ENCODE peak calls at places on chromosomes 5 and 9, in four cellular contexts. One of them, this sample, is unnamed.

GRCh38 chr5:96070625-96071246 is 109.1 kb upstream of the ELL2 start:
- DNase-seq in K562: no peak
- DNase-seq in HepG2: no peak
- DNase-seq in GM12878: no peak
- DNase-seq in this sample: no peak

GRCh38 chr9:93286252-93287188 is 102.6 kb downstream of the WNK2 start:
- DNase-seq in HepG2: no peak
- DNase-seq in K562: no peak
- DNase-seq in GM12878: no peak
- DNase-seq in this sample: no peak

GRCh38 chr9:71643330-71643729 is 125.0 kb downstream of the CEMIP2 start:
- DNase-seq in K562: no peak
- DNase-seq in HepG2: no peak
- DNase-seq in GM12878: no peak
- DNase-seq in this sample: no peak

GRCh38 chr9:98192503-98193335 is at the start of gene CORO2A:
- DNase-seq in GM12878: no peak
- DNase-seq in HepG2: peak; percentile 67
- DNase-seq in K562: peak; percentile 97
- DNase-seq in this sample: peak; percentile 63

GRCh38 chr9:129561594-129562281 is 59.2 kb downstream of the C9orf50 start:
- DNase-seq in HepG2: no peak
- DNase-seq in GM12878: no peak
- DNase-seq in K562: no peak
- DNase-seq in this sample: peak; percentile 49

GRCh38 chr9:116207371-116208111 is 54.0 kb downstream of the PAPPA start:
- DNase-seq in GM12878: no peak
- DNase-seq in K562: no peak
- DNase-seq in HepG2: no peak
- DNase-seq in this sample: no peak

GRCh38 chr9:95446259-95446658 is 70.5 kb downstream of the PTCH1 start:
- DNase-seq in HepG2: no peak
- DNase-seq in GM12878: no peak
- DNase-seq in K562: no peak
- DNase-seq in this sample: no peak

GRCh38 chr5:77846422-77847128 is 70.4 kb upstream of the TBCA start:
- DNase-seq in GM12878: no peak
- DNase-seq in K562: no peak
- DNase-seq in HepG2: no peak
- DNase-seq in this sample: no peak

GRCh38 chr9:113589890-113590289 is 126.4 kb downstream of the RGS3 start:
- DNase-seq in K562: no peak
- DNase-seq in GM12878: no peak
- DNase-seq in HepG2: peak; percentile 35
- DNase-seq in this sample: peak; percentile 66

GRCh38 chr5:68924490-68925145 is 169.2 kb upstream of the SLC30A5 start:
- DNase-seq in HepG2: peak; percentile 86
- DNase-seq in K562: no peak
- DNase-seq in GM12878: no peak
- DNase-seq in this sample: peak; percentile 41

GRCh38 chr9:109558718-109559151 is 60.6 kb upstream of the PTPN3 start:
- DNase-seq in HepG2: no peak
- DNase-seq in GM12878: no peak
- DNase-seq in K562: no peak
- DNase-seq in this sample: no peak

GRCh38 chr9:129885018-129885669 is 49.9 kb downstream of the USP20 start:
- DNase-seq in K562: peak; percentile 68
- DNase-seq in GM12878: peak; percentile 20
- DNase-seq in HepG2: peak; percentile 33
- DNase-seq in this sample: no peak

GRCh38 chr5:133251296-133252132 is 199.7 kb downstream of the HSPA4 start:
- DNase-seq in K562: no peak
- DNase-seq in GM12878: no peak
- DNase-seq in HepG2: peak; percentile 37
- DNase-seq in this sample: no peak

GRCh38 chr5:115895821-115896220 is 54.1 kb downstream of the AP3S1 start:
- DNase-seq in GM12878: no peak
- DNase-seq in K562: no peak
- DNase-seq in HepG2: no peak
- DNase-seq in this sample: peak; percentile 55

GRCh38 chr5:139105621-139106071 is 92.5 kb downstream of the SIL1 start:
- DNase-seq in HepG2: no peak
- DNase-seq in GM12878: no peak
- DNase-seq in K562: no peak
- DNase-seq in this sample: no peak

GRCh38 chr9:14098102-14098501 is 215.8 kb downstream of the NFIB start:
- DNase-seq in K562: no peak
- DNase-seq in GM12878: no peak
- DNase-seq in HepG2: no peak
- DNase-seq in this sample: peak; percentile 70

GRCh38 chr9:132763574-132763973 is 93.3 kb downstream of the GTF3C4 start:
- DNase-seq in GM12878: no peak
- DNase-seq in K562: no peak
- DNase-seq in HepG2: no peak
- DNase-seq in this sample: no peak

GRCh38 chr5:43020294-43020711 is 19.8 kb downstream of the ANXA2R start:
- DNase-seq in HepG2: peak; percentile 23
- DNase-seq in K562: no peak
- DNase-seq in GM12878: no peak
- DNase-seq in this sample: peak; percentile 59

GRCh38 chr9:79357620-79358019 is 214.1 kb upstream of the TLE4 start:
- DNase-seq in K562: no peak
- DNase-seq in HepG2: no peak
- DNase-seq in GM12878: no peak
- DNase-seq in this sample: no peak

GRCh38 chr9:114258866-114259799 is 63.8 kb upstream of the ORM1 start:
- DNase-seq in K562: no peak
- DNase-seq in GM12878: no peak
- DNase-seq in HepG2: no peak
- DNase-seq in this sample: no peak

GRCh38 chr5:67094476-67095300 is 101.9 kb downstream of the CD180 start:
- DNase-seq in HepG2: peak; percentile 35
- DNase-seq in GM12878: no peak
- DNase-seq in K562: no peak
- DNase-seq in this sample: peak; percentile 56

GRCh38 chr9:115121140-115121710 is 3.3 kb upstream of the TNC start:
- DNase-seq in HepG2: no peak
- DNase-seq in GM12878: no peak
- DNase-seq in K562: no peak
- DNase-seq in this sample: no peak

GRCh38 chr9:84271004-84271886 is 69.3 kb downstream of the SLC28A3 start:
- DNase-seq in HepG2: no peak
- DNase-seq in K562: no peak
- DNase-seq in GM12878: no peak
- DNase-seq in this sample: peak; percentile 69

GRCh38 chr5:68739752-68740151 is 354.1 kb upstream of the SLC30A5 start:
- DNase-seq in GM12878: peak; percentile 28
- DNase-seq in K562: no peak
- DNase-seq in HepG2: no peak
- DNase-seq in this sample: no peak

GRCh38 chr5:68562308-68562707 is 346.8 kb downstream of the PIK3R1 start:
- DNase-seq in K562: no peak
- DNase-seq in GM12878: no peak
- DNase-seq in HepG2: no peak
- DNase-seq in this sample: peak; percentile 44

GRCh38 chr9:14071484-14071883 is 242.5 kb downstream of the NFIB start:
- DNase-seq in HepG2: no peak
- DNase-seq in K562: peak; percentile 5
- DNase-seq in GM12878: no peak
- DNase-seq in this sample: no peak

GRCh38 chr9:124870723-124871122 is 8.8 kb downstream of the ARPC5L start:
- DNase-seq in HepG2: no peak
- DNase-seq in K562: no peak
- DNase-seq in GM12878: no peak
- DNase-seq in this sample: no peak

GRCh38 chr5:33743089-33743488 is 148.7 kb downstream of the ADAMTS12 start:
- DNase-seq in K562: no peak
- DNase-seq in GM12878: no peak
- DNase-seq in HepG2: no peak
- DNase-seq in this sample: no peak

GRCh38 chr5:140711794-140712193 is 11.5 kb downstream of the ZMAT2 start:
- DNase-seq in HepG2: no peak
- DNase-seq in GM12878: no peak
- DNase-seq in K562: no peak
- DNase-seq in this sample: no peak

GRCh38 chr9:71806916-71807315 is 38.6 kb upstream of the CEMIP2 start:
- DNase-seq in K562: peak; percentile 20
- DNase-seq in HepG2: peak; percentile 67
- DNase-seq in GM12878: no peak
- DNase-seq in this sample: peak; percentile 67

GRCh38 chr5:94481059-94481458 is 137.3 kb downstream of the KIAA0825 start:
- DNase-seq in GM12878: no peak
- DNase-seq in K562: no peak
- DNase-seq in HepG2: no peak
- DNase-seq in this sample: no peak

GRCh38 chr9:99140685-99141314 is 35.9 kb downstream of the TGFBR1 start:
- DNase-seq in K562: peak; percentile 67
- DNase-seq in HepG2: peak; percentile 35
- DNase-seq in GM12878: no peak
- DNase-seq in this sample: peak; percentile 67

GRCh38 chr5:124001216-124001615 is 489.2 kb downstream of the CSNK1G3 start:
- DNase-seq in HepG2: no peak
- DNase-seq in GM12878: no peak
- DNase-seq in K562: no peak
- DNase-seq in this sample: no peak

GRCh38 chr5:141841781-141842180 is 36.4 kb downstream of the PCDH1 start:
- DNase-seq in HepG2: no peak
- DNase-seq in K562: no peak
- DNase-seq in GM12878: no peak
- DNase-seq in this sample: no peak

GRCh38 chr9:36337865-36338264 is 62.2 kb downstream of the RNF38 start:
- DNase-seq in HepG2: no peak
- DNase-seq in K562: no peak
- DNase-seq in GM12878: no peak
- DNase-seq in this sample: no peak

GRCh38 chr9:98823666-98824334 is 16.3 kb downstream of the GALNT12 start:
- DNase-seq in HepG2: no peak
- DNase-seq in K562: no peak
- DNase-seq in GM12878: no peak
- DNase-seq in this sample: no peak

GRCh38 chr5:10684303-10685086 is 76.5 kb downstream of the DAP start:
- DNase-seq in K562: peak; percentile 40
- DNase-seq in GM12878: no peak
- DNase-seq in HepG2: no peak
- DNase-seq in this sample: no peak

GRCh38 chr5:121090822-121091221 is 626.7 kb downstream of the PRR16 start:
- DNase-seq in HepG2: no peak
- DNase-seq in K562: no peak
- DNase-seq in GM12878: no peak
- DNase-seq in this sample: peak; percentile 1
- TF ChIP-seq BHLHE40 in HepG2: no peak
- TF ChIP-seq BHLHE40 in K562: no peak
- TF ChIP-seq BHLHE40 in GM12878: no peak
- TF ChIP-seq BHLHE40 in this sample: no peak

GRCh38 chr5:80251636-80252035 is 4.2 kb downstream of the SERINC5 start:
- DNase-seq in HepG2: no peak
- DNase-seq in GM12878: no peak
- DNase-seq in K562: no peak
- DNase-seq in this sample: peak; percentile 40
- H4K20me1 ChIP-seq in HepG2: peaks cover 4% of the 10 kb centered on the region
- H4K20me1 ChIP-seq in GM12878: no peaks in the 10 kb centered on the region
- H4K20me1 ChIP-seq in K562: peaks cover 6% of the 10 kb centered on the region
- H4K20me1 ChIP-seq in this sample: peaks cover 3% of the 10 kb centered on the region

GRCh38 chr9:111803924-111804323 is 9.2 kb upstream of the SHOC1 start:
- DNase-seq in HepG2: no peak
- DNase-seq in GM12878: no peak
- DNase-seq in K562: no peak
- DNase-seq in this sample: no peak

GRCh38 chr9:111807197-111807596 is 12.5 kb upstream of the SHOC1 start:
- DNase-seq in K562: no peak
- DNase-seq in GM12878: no peak
- DNase-seq in HepG2: no peak
- DNase-seq in this sample: no peak

GRCh38 chr9:111805841-111806241 is 11.1 kb upstream of the SHOC1 start:
- DNase-seq in K562: no peak
- DNase-seq in HepG2: no peak
- DNase-seq in GM12878: no peak
- DNase-seq in this sample: peak; percentile 75

GRCh38 chr9:111805262-111805661 is 10.5 kb upstream of the SHOC1 start:
- DNase-seq in GM12878: no peak
- DNase-seq in K562: no peak
- DNase-seq in HepG2: no peak
- DNase-seq in this sample: no peak

GRCh38 chr9:111804636-111805035 is 9.9 kb upstream of the SHOC1 start:
- DNase-seq in GM12878: no peak
- DNase-seq in HepG2: no peak
- DNase-seq in K562: no peak
- DNase-seq in this sample: no peak
- TF ChIP-seq BHLHE40 in GM12878: no peak
- TF ChIP-seq BHLHE40 in HepG2: no peak
- TF ChIP-seq BHLHE40 in K562: no peak
- TF ChIP-seq BHLHE40 in this sample: no peak

DNA sequence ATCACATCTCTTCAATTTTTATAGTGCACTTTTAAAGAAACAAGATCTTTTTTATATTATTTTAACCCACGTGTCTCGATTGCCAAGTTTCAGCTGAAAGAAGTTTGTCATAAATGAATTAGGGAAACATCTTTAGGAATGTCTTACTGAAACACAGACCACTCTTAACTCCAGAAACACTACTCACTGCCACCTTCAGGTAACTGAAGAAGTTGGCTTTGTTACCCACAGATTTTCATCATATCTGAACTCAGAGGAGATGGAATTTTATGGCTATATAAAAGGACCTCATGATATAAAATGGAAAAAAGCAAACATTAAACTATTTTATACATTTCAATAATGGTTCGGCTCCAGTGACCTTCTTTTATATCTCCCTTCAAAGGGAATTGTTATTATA is 158.0 kb downstream of the SEMA5A start:
- DNase-seq in HepG2: no peak
- DNase-seq in GM12878: no peak
- DNase-seq in K562: no peak
- DNase-seq in this sample: peak; percentile 13
- H4K20me1 ChIP-seq in HepG2: no peaks in the 10 kb centered on the region
- H4K20me1 ChIP-seq in GM12878: no peaks in the 10 kb centered on the region
- H4K20me1 ChIP-seq in K562: no peaks in the 10 kb centered on the region
- H4K20me1 ChIP-seq in this sample: peaks cover 8% of the 10 kb centered on the region

GRCh38 chr5:143207058-143207457 is 196.4 kb downstream of the NR3C1 start:
- DNase-seq in GM12878: no peak
- DNase-seq in HepG2: no peak
- DNase-seq in K562: no peak
- DNase-seq in this sample: no peak

GRCh38 chr5:143208365-143208641 is 195.2 kb downstream of the NR3C1 start:
- DNase-seq in GM12878: no peak
- DNase-seq in HepG2: no peak
- DNase-seq in K562: no peak
- DNase-seq in this sample: no peak

GRCh38 chr5:143207563-143208364 is 195.7 kb downstream of the NR3C1 start:
- DNase-seq in K562: peak; percentile 48
- DNase-seq in HepG2: no peak
- DNase-seq in GM12878: peak; percentile 78
- DNase-seq in this sample: peak; percentile 15

GRCh38 chr5:143209881-143210395 is 193.5 kb downstream of the NR3C1 start:
- DNase-seq in GM12878: no peak
- DNase-seq in K562: no peak
- DNase-seq in HepG2: no peak
- DNase-seq in this sample: no peak

GRCh38 chr5:143208781-143209510 is 194.5 kb downstream of the NR3C1 start:
- DNase-seq in K562: peak; percentile 56
- DNase-seq in GM12878: no peak
- DNase-seq in HepG2: no peak
- DNase-seq in this sample: peak; percentile 47
- TF ChIP-seq BHLHE40 in K562: no peak
- TF ChIP-seq BHLHE40 in GM12878: no peak
- TF ChIP-seq BHLHE40 in HepG2: no peak
- TF ChIP-seq BHLHE40 in this sample: no peak

This sample was measured in IMR-90.